ENCODE peak calls at places on chromosomes 5 and 9, in seven cellular contexts. L is cardiac muscle cell, G is Caco-2, W is body of pancreas, V is cardiac fibroblast, S is left ventricle myocardium inferior, I is BJ. K is an unnamed sample.
A peak's percentile ranks its signal among the peaks of the same experiment; 100 is the strongest.

GRCh38 chr9:15724006-15724405 is 171.2 kb downstream of the CCDC171 start:
- DNase-seq in G (no peak), S (no peak), V (peak; percentile 65), W (no peak), L (no peak), I (no peak), K (no peak)

GRCh38 chr5:121963409-121963808 is 1.6 kb downstream of the SRFBP1 start:
- DNase-seq in W (no peak), I (no peak), G (no peak), S (no peak), V (no peak), L (no peak), K (no peak)

GRCh38 chr9:69143291-69143690 is 30.8 kb upstream of the TJP2 start:
- DNase-seq in L (no peak), V (peak; percentile 34), I (no peak), W (no peak), G (no peak), S (no peak), K (no peak)

GRCh38 chr9:125343518-125344284 is 82.1 kb downstream of the GAPVD1 start:
- DNase-seq in L (no peak), I (no peak), G (no peak), W (no peak), S (no peak), V (peak; percentile 75), K (peak; percentile 77)

GRCh38 chr5:14034991-14035390 is 90.5 kb upstream of the DNAH5 start:
- DNase-seq in L (no peak), V (peak; percentile 35), G (no peak), I (no peak), W (no peak), S (no peak), K (no peak)

GRCh38 chr9:118836891-118837290 is 532.3 kb downstream of the BRINP1 start:
- DNase-seq in V (no peak), I (no peak), G (no peak), L (no peak), S (no peak), W (no peak), K (no peak)

GRCh38 chr9:13013976-13014375 is 239.2 kb downstream of the LURAP1L start:
- DNase-seq in L (no peak), V (peak; percentile 39), I (no peak), S (no peak), G (no peak), W (no peak), K (no peak)

GRCh38 chr5:102921341-102922047 is 166.4 kb downstream of the PAM start:
- DNase-seq in V (peak; percentile 31), L (no peak), W (no peak), G (no peak), S (no peak), I (no peak), K (no peak)

GRCh38 chr9:22157271-22157670 is 148.2 kb upstream of the CDKN2B start:
- DNase-seq in I (no peak), V (peak; percentile 13), G (no peak), S (no peak), W (no peak), L (no peak), K (no peak)

GRCh38 chr5:176169393-176170063 is 68.7 kb upstream of the SIMC1 start:
- DNase-seq in I (no peak), V (no peak), S (no peak), W (no peak), L (no peak), G (no peak), K (no peak)

GRCh38 chr9:35664531-35665470 is at the start of gene ARHGEF39:
- DNase-seq in V (peak; percentile 66), S (peak; percentile 80), G (peak; percentile 86), I (no peak), W (peak; percentile 85), L (peak; percentile 90), K (peak; percentile 89)

DNA sequence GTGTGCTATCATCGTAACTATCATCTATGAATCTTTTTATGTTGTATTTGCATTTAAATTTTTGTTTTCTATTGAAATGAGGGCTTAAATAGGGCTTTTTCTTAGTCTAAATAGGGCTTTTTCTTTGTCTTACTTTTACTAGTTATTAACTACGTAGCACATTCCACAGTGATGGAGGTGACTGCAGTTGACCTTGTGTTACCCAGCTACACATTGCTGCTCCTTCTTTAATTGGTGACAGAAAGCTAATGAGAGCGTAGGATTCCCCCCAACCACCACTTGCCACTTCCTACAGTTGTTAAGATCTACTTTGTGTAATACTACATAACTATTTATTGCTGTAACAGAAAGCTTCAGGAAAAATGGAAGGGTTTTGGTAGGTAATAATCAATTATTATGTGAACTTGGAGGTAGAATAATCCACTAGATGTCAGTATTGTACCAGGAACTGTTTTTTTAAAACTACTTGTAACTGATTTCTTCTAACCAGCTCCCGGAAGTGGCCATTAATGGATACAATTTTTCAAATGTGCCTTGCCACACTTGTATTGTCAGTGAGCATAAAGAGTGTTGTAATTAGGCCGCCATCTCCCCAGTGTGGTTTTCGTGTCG is 18.0 kb downstream of the MTRR start:
- DNase-seq in G (no peak), V (peak; percentile 77), L (peak; percentile 38), I (no peak), S (no peak), W (no peak), K (no peak)
- TF ChIP-seq CTCF in G (no peak), V (peak; percentile 23), L (peak; percentile 44), I (peak; percentile 47), S (peak; percentile 46), W (peak; percentile 41), K (no peak)

GRCh38 chr9:87500491-87500890 is 2.8 kb downstream of the DAPK1 start:
- DNase-seq in G (no peak), W (no peak), I (no peak), L (no peak), S (no peak), V (no peak), K (no peak)
- H3K4me3 ChIP-seq in G (no peak overlapping the region), W (no peak overlapping the region), I (no peak overlapping the region), L (no peak overlapping the region), S (no peak overlapping the region), V (no peak overlapping the region), K (no peak overlapping the region)

GRCh38 chr9:1709347-1709746 is 305.8 kb upstream of the SMARCA2 start:
- DNase-seq in I (no peak), S (no peak), W (no peak), V (peak; percentile 9), L (no peak), G (no peak), K (peak; percentile 8)
- TF ChIP-seq CTCF in I (peak; percentile 26), S (peak; percentile 32), W (peak; percentile 11), V (no peak), L (no peak), G (no peak), K (peak; percentile 43)

GRCh38 chr5:172071244-172071875 is 64.9 kb upstream of the FBXW11 start:
- DNase-seq in G (no peak), W (no peak), L (no peak), V (no peak), S (no peak), I (no peak), K (no peak)

GRCh38 chr5:172064766-172065165 is 58.3 kb upstream of the FBXW11 start:
- DNase-seq in I (no peak), S (no peak), W (no peak), L (no peak), V (no peak), G (no peak), K (no peak)

GRCh38 chr5:172059661-172060100 is 53.2 kb upstream of the FBXW11 start:
- DNase-seq in I (no peak), V (peak; percentile 36), S (no peak), G (no peak), L (no peak), W (no peak), K (no peak)

GRCh38 chr5:172064358-172064757 is 57.9 kb upstream of the FBXW11 start:
- DNase-seq in G (no peak), V (no peak), S (no peak), L (no peak), W (no peak), I (no peak), K (no peak)

GRCh38 chr5:172065431-172066065 is 59.1 kb upstream of the FBXW11 start:
- DNase-seq in G (no peak), S (no peak), W (no peak), I (no peak), L (no peak), V (peak; percentile 19), K (no peak)
- H3K4me3 ChIP-seq in G (no peak overlapping the region), S (no peak overlapping the region), W (no peak overlapping the region), I (no peak overlapping the region), L (no peak overlapping the region), V (no peak overlapping the region), K (no peak overlapping the region)